ENCODE peak calls at places on chromosomes 11 and 22, in six cellular contexts. H, P, J, K, B and I are unnamed samples.

GRCh38 chr11:34639545-34639944 is 18.7 kb downstream of the EHF start:
- DNase-seq in H (no peak), P (no peak), J (no peak), K (peak), B (no peak), I (no peak)

GRCh38 chr11:110921742-110922200 is 209.5 kb upstream of the ARHGAP20 start:
- DNase-seq in H (peak), P (no peak), J (no peak), K (no peak), B (no peak), I (no peak)

GRCh38 chr22:36323855-36324331 is 63.9 kb downstream of the MYH9 start:
- DNase-seq in H (no peak), P (no peak), J (peak), K (no peak), B (no peak), I (peak)

GRCh38 chr11:15969281-15969680 is 387.1 kb downstream of the SOX6 start:
- DNase-seq in H (peak), P (no peak), J (peak), K (peak), B (peak), I (peak)

GRCh38 chr22:49599039-49599438 is 228.6 kb downstream of the BRD1 start:
- DNase-seq in H (no peak), P (peak), J (no peak), K (no peak), B (no peak), I (no peak)

GRCh38 chr11:116043857-116044256 is 539.6 kb upstream of the CADM1 start:
- DNase-seq in H (no peak), P (no peak), J (no peak), K (no peak), B (no peak), I (no peak)

GRCh38 chr11:15150507-15150906 is 35.8 kb downstream of the INSC start:
- DNase-seq in H (no peak), P (no peak), J (no peak), K (no peak), B (no peak), I (no peak)

GRCh38 chr11:69115586-69116560 is 39.9 kb upstream of the SMIM38 start:
- DNase-seq in H (peak), P (no peak), J (peak), K (no peak), B (peak), I (peak)

GRCh38 chr11:74380746-74381439 is 17.3 kb downstream of the PGM2L1 start:
- DNase-seq in H (peak), P (no peak), J (no peak), K (peak), B (peak), I (no peak)

GRCh38 chr11:76888989-76889388 is 28.3 kb downstream of the ACER3 start:
- DNase-seq in H (no peak), P (no peak), J (no peak), K (no peak), B (no peak), I (no peak)

GRCh38 chr22:35330258-35330861 is 30.7 kb downstream of the TOM1 start:
- DNase-seq in H (peak), P (no peak), J (peak), K (peak), B (no peak), I (peak)

GRCh38 chr11:113001709-113002108 is 40.5 kb downstream of the NCAM1 start:
- DNase-seq in H (no peak), P (no peak), J (no peak), K (no peak), B (no peak), I (no peak)

GRCh38 chr11:102883132-102883531 is 8.3 kb upstream of the MMP12 start:
- DNase-seq in H (no peak), P (no peak), J (no peak), K (no peak), B (no peak), I (no peak)

GRCh38 chr11:65308281-65308891 is 6.3 kb upstream of the CDC42EP2 start:
- DNase-seq in H (peak), P (no peak), J (peak), K (peak), B (peak), I (peak)

GRCh38 chr11:65310215-65310614 is 4.5 kb upstream of the CDC42EP2 start:
- DNase-seq in H (no peak), P (no peak), J (peak), K (peak), B (no peak), I (peak)

GRCh38 chr11:65310756-65311155 is 3.9 kb upstream of the CDC42EP2 start:
- DNase-seq in H (no peak), P (no peak), J (no peak), K (no peak), B (peak), I (peak)

GRCh38 chr11:65307298-65308229 is 7.1 kb upstream of the CDC42EP2 start:
- DNase-seq in H (no peak), P (no peak), J (no peak), K (no peak), B (no peak), I (no peak)

GRCh38 chr11:65309006-65309405 is 5.7 kb upstream of the CDC42EP2 start:
- DNase-seq in H (no peak), P (no peak), J (no peak), K (no peak), B (no peak), I (no peak)
- H3K27ac ChIP-seq in H (peak), P (peak), J (peak), K (peak), B (no peak), I (peak)

GRCh38 chr11:66417000-66417399 is 3.8 kb upstream of the NPAS4 start:
- DNase-seq in H (no peak), P (no peak), J (no peak), K (no peak), B (no peak), I (no peak)

GRCh38 chr11:66418986-66419308 is 1.9 kb upstream of the NPAS4 start:
- DNase-seq in H (no peak), P (no peak), J (no peak), K (no peak), B (no peak), I (no peak)

GRCh38 chr11:66420671-66421476 is at the start of gene NPAS4:
- DNase-seq in H (no peak), P (no peak), J (no peak), K (no peak), B (no peak), I (no peak)

GRCh38 chr11:66419825-66420224 is 1.0 kb upstream of the NPAS4 start:
- DNase-seq in H (no peak), P (no peak), J (no peak), K (no peak), B (no peak), I (no peak)

DNA sequence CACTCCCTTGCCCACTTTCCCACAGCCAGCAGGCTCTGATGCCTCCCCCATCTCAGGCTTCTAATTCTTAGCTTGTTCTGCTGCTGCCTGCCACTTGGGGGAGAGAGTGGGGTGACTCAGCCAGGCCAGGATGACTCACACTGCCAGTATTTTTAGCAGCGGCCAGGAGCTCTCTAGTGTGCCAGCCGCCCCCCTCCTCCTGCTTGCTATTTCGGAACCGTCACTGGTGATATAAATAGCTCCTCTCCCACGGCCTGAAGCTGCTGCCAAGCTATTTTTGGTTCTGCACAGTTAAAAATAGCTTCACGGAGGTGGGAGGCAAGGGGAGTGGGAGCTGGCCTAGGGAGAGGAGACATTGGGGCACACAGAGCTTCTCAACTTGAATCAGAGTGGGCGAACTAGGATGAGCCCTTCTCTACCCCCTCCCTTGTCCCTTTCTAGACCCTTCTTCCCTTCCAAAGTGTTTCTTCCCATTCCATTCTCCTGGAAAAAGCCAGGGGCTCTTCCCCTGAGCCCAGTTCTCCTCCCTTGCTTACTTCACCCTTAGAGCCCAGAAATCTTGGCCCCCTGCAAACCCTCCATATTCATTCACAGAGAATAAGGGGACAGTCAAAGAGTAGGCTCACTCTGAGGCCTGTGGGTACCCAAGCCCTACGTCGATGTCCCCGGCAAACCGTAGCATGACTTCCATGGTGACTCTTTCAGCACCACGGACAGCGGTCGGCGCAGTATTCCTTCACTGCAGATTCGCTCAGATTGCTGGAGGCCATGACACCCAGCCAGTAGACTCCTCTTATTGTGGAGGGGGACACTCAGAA is 2.5 kb upstream of the NPAS4 start:
- DNase-seq in H (peak), P (no peak), J (peak), K (peak), B (peak), I (peak)
- H3K4me3 ChIP-seq in H (no peak), P (no peak), J (no peak), K (no peak), B (no peak), I (no peak)

DNA sequence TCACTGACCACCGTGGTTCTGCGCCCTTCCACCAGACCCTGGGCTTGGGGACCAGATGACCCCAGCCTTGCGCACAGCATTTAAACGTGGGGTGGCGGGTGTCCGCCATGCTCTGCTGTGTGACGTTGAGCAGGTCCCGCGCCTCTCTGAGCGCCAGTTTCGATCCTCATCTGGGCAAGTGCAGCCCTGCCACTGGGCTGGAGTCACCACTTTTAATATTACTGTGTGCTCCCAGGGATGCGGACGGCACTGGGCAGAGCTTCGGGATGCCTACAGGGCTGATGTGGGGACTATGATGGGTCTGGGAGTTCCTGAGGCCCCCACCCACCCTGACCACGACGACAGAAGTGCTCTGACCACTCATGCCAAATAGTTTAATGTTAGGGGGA is 1.2 kb upstream of the NUDT8 start:
- DNase-seq in H (no peak), P (no peak), J (no peak), K (no peak), B (no peak), I (no peak)
- TF ChIP-seq CTCF in H (no peak), P (no peak), J (no peak), K (no peak), B (peak), I (peak)

GRCh38 chr22:31678748-31679147 is 16.7 kb upstream of the PISD start:
- DNase-seq in H (no peak), P (no peak), J (no peak), K (no peak), B (no peak), I (no peak)

GRCh38 chr22:31683181-31684105 is 21.4 kb upstream of the PISD start:
- DNase-seq in H (no peak), P (no peak), J (no peak), K (no peak), B (no peak), I (no peak)

GRCh38 chr22:31680764-31681624 is 19.0 kb upstream of the PISD start:
- DNase-seq in H (no peak), P (no peak), J (no peak), K (peak), B (no peak), I (peak)

GRCh38 chr22:31682751-31683150 is 20.7 kb upstream of the PISD start:
- DNase-seq in H (no peak), P (no peak), J (no peak), K (no peak), B (no peak), I (no peak)

DNA sequence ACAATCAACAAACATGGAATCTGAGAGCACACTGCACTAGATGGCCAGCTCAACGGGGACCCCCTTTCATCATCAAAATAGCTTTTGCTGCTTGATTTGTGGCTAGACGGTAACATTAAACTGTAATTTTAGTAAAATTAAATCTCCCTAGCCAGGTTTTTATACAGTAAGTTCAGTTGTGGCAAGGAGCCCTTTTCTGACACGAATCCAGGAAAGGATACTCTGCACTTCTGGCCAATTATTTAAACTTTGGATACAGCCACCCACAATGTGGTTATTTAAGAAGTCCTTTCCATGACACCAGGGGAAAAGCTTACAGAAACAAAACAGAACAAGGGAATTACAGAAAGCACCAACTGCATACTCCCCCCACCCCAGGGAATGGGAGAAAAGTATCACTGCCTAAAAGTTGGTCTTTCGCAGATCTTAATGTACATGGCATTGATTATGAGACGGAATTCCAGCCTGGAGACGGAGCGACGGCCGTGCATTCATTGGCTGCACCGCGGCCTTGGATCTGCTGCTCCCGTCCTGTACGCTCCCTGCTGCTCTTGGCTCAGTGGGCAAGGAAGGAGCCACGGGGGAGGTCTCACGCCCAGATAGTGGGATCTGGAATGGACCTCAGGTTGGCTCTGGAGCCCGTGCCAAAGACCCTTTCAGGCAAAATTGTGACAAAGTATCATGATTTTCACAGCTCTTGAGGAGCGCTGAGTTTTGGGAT is 19.8 kb upstream of the PISD start:
- DNase-seq in H (no peak), P (no peak), J (no peak), K (no peak), B (no peak), I (no peak)
- H3K27ac ChIP-seq in H (peak), P (no peak), J (peak), K (no peak), B (no peak), I (no peak)

GRCh38 chr11:59174664-59175033 is 2.7 kb downstream of the DTX4 start:
- DNase-seq in H (no peak), P (peak), J (no peak), K (peak), B (peak), I (no peak)

GRCh38 chr11:59172345-59173079 is 580 bp downstream of the DTX4 start:
- DNase-seq in H (peak), P (peak), J (no peak), K (peak), B (peak), I (no peak)

GRCh38 chr11:59175104-59175503 is 3.2 kb downstream of the DTX4 start:
- DNase-seq in H (no peak), P (no peak), J (no peak), K (no peak), B (peak), I (no peak)

GRCh38 chr11:59173080-59173963 is 1.4 kb downstream of the DTX4 start:
- DNase-seq in H (peak), P (peak), J (peak), K (peak), B (peak), I (no peak)

GRCh38 chr11:59173964-59174663 is 2.2 kb downstream of the DTX4 start:
- DNase-seq in H (peak), P (peak), J (no peak), K (peak), B (peak), I (no peak)
- H3K4me3 ChIP-seq in H (no peak), P (peak), J (peak), K (peak), B (peak), I (peak)

GRCh38 chr22:23243006-23243573 is 62.8 kb downstream of the BCR start:
- DNase-seq in H (no peak), P (no peak), J (no peak), K (no peak), B (no peak), I (no peak)
- TF ChIP-seq CTCF in H (no peak), P (no peak), J (no peak), K (no peak), B (no peak), I (no peak)